ENCODE peak calls at places on chromosomes 16 and 17, in five cellular contexts. F is neural progenitor cell, D is omental fat pad, B is fibroblast of mammary gland, W is ovary. L is an unnamed sample.

GRCh38 chr17:72476575-72476986 is 355.8 kb downstream of the SOX9 start:
- DNase-seq in D (no peak), W (no peak), B (no peak), F (peak), L (no peak)

GRCh38 chr17:14228903-14229302 is 7.8 kb downstream of the CDRT15 start:
- DNase-seq in W (no peak), F (no peak), B (no peak), D (no peak), L (no peak)

GRCh38 chr17:72297326-72298115 is 176.7 kb downstream of the SOX9 start:
- DNase-seq in W (no peak), F (no peak), D (no peak), B (peak), L (no peak)

GRCh38 chr17:64982139-64982802 is 63.0 kb upstream of the LRRC37A3 start:
- DNase-seq in D (no peak), F (no peak), B (no peak), W (no peak), L (no peak)

GRCh38 chr16:12801511-12802042 is 2.1 kb downstream of the CPPED1 start:
- DNase-seq in B (peak), D (no peak), W (peak), F (no peak), L (no peak)

GRCh38 chr17:41382396-41382795 is 290 bp upstream of the KRT34 start:
- DNase-seq in D (no peak), B (peak), W (no peak), F (no peak), L (no peak)

GRCh38 chr17:44272954-44273353 is 5.0 kb upstream of the SLC4A1 start:
- DNase-seq in W (no peak), B (no peak), D (no peak), F (no peak), L (no peak)

GRCh38 chr17:44374306-44375195 is 10.9 kb upstream of the FAM171A2 start:
- DNase-seq in F (peak), D (no peak), W (no peak), B (no peak), L (no peak)

GRCh38 chr16:50939356-50939755 is 197.5 kb downstream of the CYLD start:
- DNase-seq in F (no peak), D (no peak), W (no peak), B (no peak), L (no peak)

GRCh38 chr16:2335286-2335895 is 5.1 kb downstream of the ABCA3 start:
- DNase-seq in F (no peak), D (no peak), B (no peak), W (no peak), L (no peak)

GRCh38 chr17:42520540-42520951 is 15.5 kb upstream of the NAGLU start:
- DNase-seq in B (no peak), D (no peak), F (peak), W (no peak), L (no peak)

DNA sequence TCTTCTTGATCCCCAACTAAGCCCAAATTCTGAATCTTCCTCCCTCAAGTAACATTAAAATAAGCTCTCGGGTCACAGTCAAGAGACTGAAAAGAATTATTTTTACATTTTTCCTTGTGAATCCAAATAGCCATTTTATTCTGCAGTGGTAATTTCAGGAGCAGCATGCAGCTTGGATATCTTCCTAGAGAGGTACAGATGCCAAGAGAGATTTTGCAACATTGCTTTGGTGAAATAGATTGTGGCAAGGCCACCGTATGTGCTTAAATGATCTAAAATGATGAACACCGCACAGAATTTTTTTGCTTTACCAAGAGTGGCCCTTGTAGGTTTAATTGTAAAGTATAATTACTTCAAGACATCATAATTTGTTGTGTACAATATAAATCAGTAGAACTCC is 216.8 kb upstream of the IRX3 start:
- DNase-seq in B (no peak), D (no peak), F (no peak), W (no peak), L (no peak)
- TF ChIP-seq CTCF in B (no peak), D (no peak), F (no peak), W (no peak), L (no peak)

DNA sequence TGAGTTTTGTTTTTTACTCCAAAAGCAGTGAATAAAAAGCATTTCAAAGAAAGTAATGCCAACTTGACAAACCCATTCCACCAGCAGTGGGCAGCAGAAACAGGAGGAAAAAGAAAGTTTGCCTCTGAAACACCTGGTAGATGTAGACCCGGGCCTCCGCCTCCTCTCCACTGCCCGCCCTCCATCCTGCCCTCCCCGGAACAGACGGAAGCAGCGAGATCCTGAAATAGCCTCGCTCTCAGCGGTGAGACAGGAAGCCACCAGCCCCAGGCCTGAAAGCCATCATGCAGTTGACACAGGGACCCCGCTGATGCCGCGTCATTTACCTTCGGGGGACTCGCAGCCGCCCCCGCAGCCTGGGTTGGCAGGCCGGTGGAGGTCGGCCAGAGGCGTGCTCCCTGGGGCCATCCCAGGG is 67.8 kb downstream of the C16orf78 start:
- DNase-seq in W (peak), B (no peak), F (peak), D (no peak), L (no peak)
- TF ChIP-seq CTCF in W (no peak), B (no peak), F (peak), D (no peak), L (peak)

DNA sequence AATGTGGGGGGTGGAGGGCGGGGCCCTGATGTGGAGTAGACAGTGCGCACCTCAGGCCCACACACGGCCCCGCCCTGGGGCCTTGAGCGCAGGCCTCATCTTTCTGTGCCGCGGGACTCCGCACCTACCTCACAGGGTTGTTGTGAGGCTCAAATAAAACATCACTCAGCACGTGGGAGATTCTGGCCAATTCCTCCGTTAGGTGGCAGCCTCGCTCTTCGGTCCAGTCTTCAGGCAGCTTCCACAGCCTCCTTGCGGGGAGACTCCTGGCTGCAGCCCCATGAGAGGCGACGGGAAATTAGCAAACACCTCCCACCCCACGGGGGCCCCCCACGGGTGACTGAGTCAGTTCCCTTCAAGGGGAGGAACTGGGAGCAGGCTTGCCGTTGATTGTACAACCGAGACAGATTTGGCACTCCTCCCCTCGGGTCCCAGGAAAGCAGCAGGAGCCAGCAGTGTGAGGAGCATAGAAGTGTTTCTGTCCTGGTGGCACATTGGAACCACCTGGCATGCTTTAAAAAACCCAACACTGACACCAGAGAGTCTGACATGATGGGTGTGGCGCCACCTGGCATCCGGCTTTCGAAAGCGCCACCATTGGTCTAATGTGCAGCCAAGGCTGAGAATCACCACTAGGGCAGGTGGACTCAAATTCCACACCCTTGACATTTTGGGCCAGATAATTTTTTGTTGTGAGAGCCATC is 7.6 kb downstream of the MRM1 start:
- DNase-seq in D (no peak), F (peak), W (peak), B (peak), L (no peak)
- TF ChIP-seq CTCF in D (no peak), F (peak), W (peak), B (peak), L (peak)

GRCh38 chr16:30526823-30527634 is 663 bp upstream of the ZNF768 start:
- DNase-seq in B (peak), F (peak), W (peak), D (peak), L (peak)
- TF ChIP-seq CTCF in B (no peak), F (peak), W (peak), D (peak), L (no peak)

DNA sequence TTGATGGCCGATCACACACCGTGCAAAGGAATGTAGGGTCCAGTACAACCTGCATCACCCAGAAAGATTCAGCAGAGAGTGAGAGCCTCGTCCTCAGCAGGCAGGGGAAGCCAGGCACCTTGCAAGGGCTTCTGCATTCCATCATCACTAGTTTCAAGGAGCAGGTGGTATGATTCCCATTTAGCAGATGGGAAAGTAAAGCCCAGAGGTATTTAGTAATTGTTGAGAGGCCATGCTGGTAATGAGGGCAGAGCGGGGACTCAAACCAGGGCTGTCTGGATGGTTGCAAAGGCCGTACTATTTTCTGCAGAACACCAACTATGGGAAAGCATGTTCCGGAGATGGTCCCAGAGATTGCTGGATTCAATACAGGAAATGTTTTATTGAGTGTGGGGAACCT is 65.8 kb upstream of the MRTFB start:
- DNase-seq in F (no peak), W (no peak), B (no peak), D (no peak), L (no peak)
- TF ChIP-seq CTCF in F (no peak), W (no peak), B (no peak), D (no peak), L (no peak)

DNA sequence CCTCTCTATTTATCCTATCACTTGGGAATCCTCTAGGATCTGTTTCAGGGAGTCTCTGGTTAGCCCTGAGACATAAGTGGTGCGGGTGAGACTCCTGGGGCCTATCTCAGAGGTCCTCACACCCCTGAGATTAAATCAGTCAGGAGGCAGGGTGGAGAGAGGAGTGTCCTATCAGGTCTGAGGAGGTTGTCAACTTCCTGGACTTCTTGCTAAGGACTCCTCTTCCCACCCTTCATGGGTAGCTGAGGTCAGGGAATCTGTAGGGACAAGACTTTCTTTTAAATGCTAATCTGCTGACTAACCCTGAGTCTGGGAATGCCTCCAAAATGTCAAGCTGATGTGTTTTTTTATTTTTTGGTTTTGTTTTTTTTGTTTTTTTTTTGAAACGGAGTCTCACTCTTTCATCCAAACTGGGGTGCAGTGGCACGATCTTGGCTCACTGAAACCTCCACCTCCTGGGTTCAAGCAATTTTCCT is 6.6 kb upstream of the ARMC5 start:
- DNase-seq in F (no peak), D (no peak), W (no peak), B (peak), L (no peak)
- TF ChIP-seq CTCF in F (no peak), D (no peak), W (no peak), B (no peak), L (no peak)

GRCh38 chr16:74677868-74678267 is 11.2 kb upstream of the RFWD3 start:
- DNase-seq in F (no peak), D (no peak), W (no peak), B (no peak), L (no peak)
- TF ChIP-seq CTCF in F (peak), D (no peak), W (no peak), B (no peak), L (no peak)

GRCh38 chr17:81961087-81961514 is at the start of gene NOTUM:
- DNase-seq in F (peak), W (peak), D (no peak), B (no peak), L (no peak)
- TF ChIP-seq CTCF in F (peak), W (no peak), D (no peak), B (no peak), L (peak)

GRCh38 chr17:60615108-60615507 is 15.1 kb downstream of the PPM1D start:
- DNase-seq in W (no peak), F (no peak), D (no peak), B (no peak), L (no peak)

GRCh38 chr17:60615840-60616239 is 15.8 kb downstream of the PPM1D start:
- DNase-seq in W (no peak), B (no peak), D (no peak), F (no peak), L (no peak)

GRCh38 chr17:60618080-60618479 is 18.1 kb downstream of the PPM1D start:
- DNase-seq in D (no peak), W (no peak), B (no peak), F (no peak), L (no peak)

GRCh38 chr17:60622961-60623360 is 23.0 kb downstream of the PPM1D start:
- DNase-seq in B (no peak), F (no peak), W (no peak), D (no peak), L (no peak)

GRCh38 chr17:60618854-60619253 is 18.9 kb downstream of the PPM1D start:
- DNase-seq in D (no peak), F (no peak), B (no peak), W (no peak), L (no peak)
- TF ChIP-seq CTCF in D (no peak), F (no peak), B (no peak), W (no peak), L (no peak)